ENCODE peak calls at places on chromosome 10, in four cellular contexts. W is breast epithelium, J is body of pancreas, Z is cardiac muscle cell. Y is an unnamed sample.
A peak's percentile ranks its signal among the peaks of the same experiment; 100 is the strongest.

GRCh38 chr10:123136221-123136805 is 543 bp downstream of the HMX3 start:
- DNase-seq in W (no peak), Z (no peak), J (no peak), Y (no peak)

GRCh38 chr10:44935201-44935960 is 24.2 kb upstream of the RASSF4 start:
- DNase-seq in Z (no peak), J (peak; percentile 69), W (no peak), Y (no peak)

GRCh38 chr10:55400075-55400474 is 599.0 kb upstream of the PCDH15 start:
- DNase-seq in Z (no peak), W (no peak), J (no peak), Y (no peak)

GRCh38 chr10:85642082-85642420 is 724.5 kb downstream of the GRID1 start:
- DNase-seq in Z (no peak), J (no peak), W (no peak), Y (no peak)

GRCh38 chr10:29424017-29424416 is 135.1 kb downstream of the LYZL1 start:
- DNase-seq in J (no peak), Z (no peak), W (no peak), Y (no peak)

GRCh38 chr10:42551582-42552187 is 86.7 kb downstream of the ZNF33B start:
- DNase-seq in Z (no peak), W (no peak), J (no peak), Y (peak; percentile 1)

GRCh38 chr10:60203993-60204618 is 185.6 kb downstream of the ANK3 start:
- DNase-seq in W (no peak), J (no peak), Z (peak; percentile 59), Y (peak; percentile 20)

GRCh38 chr10:115432188-115432819 is 339.1 kb downstream of the ATRNL1 start:
- DNase-seq in W (no peak), Z (peak; percentile 40), J (no peak), Y (peak; percentile 7)

GRCh38 chr10:119333146-119333792 is 125.9 kb downstream of the GRK5 start:
- DNase-seq in J (no peak), Z (no peak), W (no peak), Y (no peak)

GRCh38 chr10:97048649-97049427 is 136.9 kb downstream of the SLIT1 start:
- DNase-seq in J (no peak), Z (no peak), W (no peak), Y (no peak)

GRCh38 chr10:13822475-13822874 is 235.7 kb downstream of the PRPF18 start:
- DNase-seq in J (no peak), Z (no peak), W (no peak), Y (no peak)

GRCh38 chr10:132257271-132257670 is 50.5 kb downstream of the STK32C start:
- DNase-seq in Z (no peak), J (no peak), W (no peak), Y (no peak)

DNA sequence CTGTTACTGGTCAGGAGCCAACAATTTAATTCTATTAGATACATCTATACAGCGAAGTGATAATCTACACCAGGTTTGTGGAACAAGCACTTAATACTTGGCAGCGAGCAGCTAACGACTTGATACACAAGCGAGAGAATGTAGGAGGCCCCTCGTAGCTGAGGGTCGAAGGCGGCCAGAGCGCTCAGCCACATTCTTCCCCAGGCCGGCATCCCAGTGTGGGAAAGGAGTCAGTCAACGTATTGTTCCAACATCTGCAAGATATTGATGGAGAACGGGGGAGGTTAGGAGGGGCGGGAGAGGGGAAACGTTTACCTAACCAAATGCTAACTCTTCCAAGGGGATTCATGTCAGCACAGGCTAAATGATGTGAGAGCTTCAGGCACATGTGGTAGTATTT is 121.0 kb upstream of the HABP2 start:
- DNase-seq in W (no peak), Z (no peak), J (no peak), Y (no peak)
- TF ChIP-seq CTCF in W (no peak), Z (no peak), J (no peak), Y (no peak)

DNA sequence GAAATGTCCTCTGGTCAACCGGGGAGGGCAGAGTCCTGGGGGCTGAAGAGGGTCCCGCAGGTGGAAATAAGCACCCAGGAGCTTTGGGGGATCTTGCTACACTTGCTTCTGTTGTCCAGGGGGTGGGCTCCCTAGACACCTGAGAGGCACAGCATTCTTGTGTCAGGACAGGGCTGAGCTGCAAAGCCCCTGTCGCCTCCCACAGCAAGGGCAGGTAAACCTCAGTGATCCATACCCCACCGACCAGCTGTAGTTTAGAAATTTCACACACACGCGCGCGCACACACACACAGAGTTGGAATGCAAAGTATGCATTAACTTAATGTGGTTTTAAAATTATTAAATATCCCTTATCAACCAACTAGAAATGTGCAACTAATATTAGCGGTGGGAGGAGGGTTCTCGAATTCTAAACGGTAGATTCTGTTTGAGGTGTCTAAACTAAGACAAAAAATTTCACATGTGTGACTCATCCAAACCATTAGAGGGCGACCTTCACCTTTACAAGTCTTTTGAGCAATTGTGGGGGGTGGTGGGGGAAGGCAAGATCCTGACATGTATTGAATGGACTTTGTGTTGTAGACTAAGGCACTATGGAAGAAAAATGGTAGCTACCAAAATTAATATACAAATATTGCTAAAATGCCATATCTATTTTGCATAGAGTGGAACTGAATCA is 34.3 kb upstream of the PTF1A start:
- DNase-seq in W (no peak), J (peak; percentile 43), Z (peak; percentile 53), Y (peak; percentile 70)
- TF ChIP-seq CTCF in W (no peak), J (no peak), Z (no peak), Y (peak; percentile 42)

GRCh38 chr10:113126506-113127192 is 176.6 kb downstream of the TCF7L2 start:
- DNase-seq in J (peak; percentile 76), W (peak; percentile 66), Z (peak; percentile 84), Y (no peak)
- TF ChIP-seq CTCF in J (peak; percentile 91), W (no peak), Z (peak; percentile 43), Y (no peak)

GRCh38 chr10:93554760-93555432 is 11.6 kb upstream of the FFAR4 start:
- DNase-seq in J (peak; percentile 75), W (peak; percentile 66), Z (peak; percentile 89), Y (peak; percentile 63)
- TF ChIP-seq CTCF in J (peak; percentile 65), W (no peak), Z (peak; percentile 90), Y (peak; percentile 78)

GRCh38 chr10:110353244-110354119 is 48.8 kb upstream of the SMNDC1 start:
- DNase-seq in Z (peak; percentile 19), J (no peak), W (no peak), Y (no peak)
- TF ChIP-seq CTCF in Z (no peak), J (no peak), W (no peak), Y (no peak)

Y was measured in GM12865.